ENCODE peak calls at places on chromosomes 12 and 14, in four cellular contexts. G, O, L and M are unnamed samples.

GRCh38 chr12:95966287-95966870 is 23.2 kb downstream of the AMDHD1 start:
- DNase-seq in O (no peak), L (no peak), G (no peak), M (no peak)

GRCh38 chr14:97432586-97432985 is 635.4 kb downstream of the VRK1 start:
- DNase-seq in G (no peak), O (no peak), L (no peak), M (no peak)

GRCh38 chr12:89135976-89136634 is 216.2 kb downstream of the DUSP6 start:
- DNase-seq in G (no peak), O (no peak), L (no peak), M (no peak)

GRCh38 chr12:31682136-31682962 is 22.9 kb downstream of the ETFBKMT start:
- DNase-seq in G (peak), L (peak), O (peak), M (peak)

GRCh38 chr12:93793983-93794382 is 116.8 kb downstream of the CRADD start:
- DNase-seq in G (no peak), O (no peak), L (no peak), M (no peak)

GRCh38 chr14:77003960-77004710 is 24.4 kb downstream of the IRF2BPL start:
- DNase-seq in L (no peak), O (no peak), G (peak), M (no peak)

GRCh38 chr14:59564356-59564755 is 12.3 kb downstream of the CCDC175 start:
- DNase-seq in L (no peak), G (peak), O (no peak), M (peak)

GRCh38 chr14:31950760-31951637 is 126.1 kb upstream of the ARHGAP5 start:
- DNase-seq in O (peak), G (peak), L (no peak), M (peak)

GRCh38 chr12:118326971-118327370 is 45.7 kb downstream of the TAOK3 start:
- DNase-seq in G (no peak), O (no peak), L (no peak), M (no peak)

GRCh38 chr12:56581418-56582145 is 48.5 kb downstream of the BAZ2A start:
- DNase-seq in O (no peak), L (no peak), G (no peak), M (peak)

GRCh38 chr12:26017484-26018211 is 59.2 kb downstream of the RASSF8 start:
- DNase-seq in G (peak), L (no peak), O (no peak), M (peak)

GRCh38 chr12:32240833-32241232 is 134.2 kb downstream of the BICD1 start:
- DNase-seq in G (no peak), O (no peak), L (no peak), M (no peak)

GRCh38 chr14:105927661-105928060 is 401.3 kb downstream of the TMEM121 start:
- DNase-seq in O (peak), L (peak), G (no peak), M (no peak)

GRCh38 chr14:31449971-31450610 is 7.2 kb downstream of the DTD2 start:
- DNase-seq in O (no peak), L (no peak), G (no peak), M (no peak)

GRCh38 chr14:105333020-105333490 is 18.5 kb downstream of the PACS2 start:
- DNase-seq in L (peak), O (no peak), G (no peak), M (no peak)

DNA sequence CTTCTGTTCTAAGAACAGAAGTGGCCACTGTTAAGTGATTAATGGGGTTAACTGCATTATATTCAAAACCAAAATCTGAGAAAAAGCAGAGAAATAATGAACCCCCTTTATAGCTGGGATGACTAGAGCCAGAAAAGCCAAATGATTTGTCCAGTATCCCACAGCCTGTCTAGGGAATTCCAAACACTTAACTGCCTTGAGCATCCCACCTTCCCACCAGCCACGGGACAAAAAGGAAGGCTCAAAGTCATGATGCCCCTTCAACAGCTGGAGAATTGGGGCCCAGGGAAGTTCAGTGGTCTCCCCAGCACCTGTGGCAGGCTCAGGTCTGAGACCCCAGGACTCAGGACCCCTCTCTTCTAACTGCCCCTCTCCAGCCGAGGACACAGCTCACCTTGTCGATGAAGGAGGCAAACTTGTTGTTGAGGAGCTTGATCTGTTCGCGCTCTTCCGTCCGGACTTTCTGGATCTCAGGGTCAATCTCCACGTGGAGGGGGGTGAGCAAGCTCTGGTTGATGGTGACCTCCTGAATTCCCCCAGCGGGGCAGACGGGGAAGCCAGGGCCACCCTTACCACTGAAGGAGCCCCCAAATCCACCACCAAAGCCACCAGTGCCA is 605 bp downstream of the KRT4 start:
- DNase-seq in G (no peak), L (no peak), O (no peak), M (no peak)
- H3K4me3 ChIP-seq in G (no peak), L (no peak), O (no peak), M (no peak)

GRCh38 chr12:79435742-79436141 is 255.0 kb downstream of the PAWR start:
- DNase-seq in L (no peak), O (no peak), G (no peak), M (no peak)

GRCh38 chr12:79439179-79439825 is 251.5 kb downstream of the PAWR start:
- DNase-seq in L (no peak), O (no peak), G (no peak), M (no peak)

GRCh38 chr12:79434561-79434960 is 256.2 kb downstream of the PAWR start:
- DNase-seq in L (no peak), O (no peak), G (no peak), M (no peak)

GRCh38 chr12:79438480-79439178 is 252.1 kb downstream of the PAWR start:
- DNase-seq in L (no peak), G (no peak), O (no peak), M (no peak)

GRCh38 chr12:79433465-79434072 is 257.2 kb downstream of the PAWR start:
- DNase-seq in G (no peak), L (no peak), O (no peak), M (no peak)
- H3K4me3 ChIP-seq in G (no peak), L (no peak), O (no peak), M (no peak)

GRCh38 chr14:103526914-103527248 is 2.1 kb upstream of the TRMT61A start:
- DNase-seq in L (no peak), G (no peak), O (no peak), M (no peak)

GRCh38 chr14:103528512-103529382 is at the start of gene TRMT61A:
- DNase-seq in G (peak), L (peak), O (peak), M (peak)

GRCh38 chr14:103526247-103526913 is 2.6 kb upstream of the TRMT61A start:
- DNase-seq in O (peak), L (no peak), G (no peak), M (no peak)

GRCh38 chr14:103528158-103528511 is 861 bp upstream of the TRMT61A start:
- DNase-seq in O (peak), L (no peak), G (no peak), M (peak)

DNA sequence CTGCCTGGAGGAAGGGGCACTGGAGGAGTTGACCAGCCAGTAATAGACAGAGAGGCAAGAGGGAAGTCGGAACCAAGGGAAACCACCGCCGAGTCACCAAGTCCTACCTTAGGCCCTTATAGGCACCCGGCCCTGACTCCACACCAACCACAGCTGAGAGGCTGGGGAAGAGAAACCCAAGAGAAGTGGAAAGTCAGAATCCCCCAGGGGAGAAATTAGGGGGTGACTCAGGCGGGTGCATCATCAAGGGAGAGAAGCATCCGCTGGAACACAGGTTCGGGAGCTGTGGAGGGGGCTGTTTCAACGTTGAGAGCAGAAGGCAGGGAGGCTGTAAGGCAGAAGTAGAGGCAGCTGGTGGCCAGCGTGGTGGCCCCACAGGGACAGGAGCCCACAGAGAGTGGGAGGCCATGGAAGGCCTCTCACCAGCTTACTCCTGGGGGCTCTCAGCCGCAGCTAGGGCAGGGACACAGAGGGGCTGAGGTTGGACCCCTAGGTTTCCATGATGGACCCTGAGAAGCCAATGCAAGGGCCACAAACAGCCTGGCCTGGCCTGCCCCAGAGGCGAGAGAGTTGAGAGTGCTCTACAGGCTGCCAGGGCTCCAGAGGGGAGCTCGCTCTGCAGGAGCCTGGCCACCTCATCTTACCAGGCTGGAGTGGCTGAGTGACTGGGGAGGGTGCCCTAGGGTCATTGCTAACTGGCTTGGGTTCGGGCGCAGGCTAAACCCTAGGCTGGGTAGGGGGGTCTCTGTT is 1.4 kb upstream of the TRMT61A start:
- DNase-seq in L (no peak), G (no peak), O (peak), M (no peak)
- H3K4me3 ChIP-seq in L (peak), G (peak), O (peak), M (no peak)

DNA sequence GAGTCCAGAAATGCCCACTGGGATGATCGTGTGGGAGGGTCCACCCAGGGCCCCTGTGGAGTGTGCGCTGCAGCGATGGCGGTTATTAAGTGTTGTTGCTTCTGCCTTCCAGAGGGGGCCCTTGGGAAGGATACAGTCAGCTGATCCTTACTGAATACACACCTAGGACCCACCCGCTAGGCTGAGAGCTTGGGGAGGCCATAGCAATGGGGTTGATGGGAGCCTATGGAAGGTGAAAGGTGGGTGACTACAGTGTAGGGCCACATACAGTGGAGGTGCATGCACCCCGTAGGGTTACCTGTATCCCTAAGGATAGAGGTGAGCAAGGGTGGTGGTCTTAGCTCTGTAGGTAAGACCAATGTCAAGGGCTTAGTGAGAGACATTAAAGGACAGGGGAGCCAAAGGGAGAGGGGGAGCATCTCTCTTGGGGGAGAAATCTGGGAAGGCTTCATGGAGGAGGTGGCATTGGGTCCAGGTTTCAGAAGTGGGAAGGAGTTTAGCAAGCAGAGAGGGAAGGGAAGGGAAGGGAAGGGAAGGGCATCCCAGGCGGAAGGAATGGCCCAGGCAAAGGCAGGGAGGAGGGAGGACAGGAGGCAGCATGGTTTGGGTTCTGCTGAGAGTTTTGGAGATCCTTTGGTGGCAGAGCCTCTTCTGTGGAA is 73.1 kb upstream of the RIN3 start:
- DNase-seq in L (no peak), G (no peak), O (no peak), M (no peak)
- H3K4me3 ChIP-seq in L (no peak), G (no peak), O (no peak), M (no peak)

GRCh38 chr14:73567951-73568885 is 795 bp upstream of the ACOT2 start:
- DNase-seq in G (no peak), O (no peak), L (no peak), M (no peak)
- H3K4me3 ChIP-seq in G (peak), O (peak), L (peak), M (peak)